ENCODE peak calls at places on chromosome 21, in six cellular contexts. W, B, K, R, T and M are unnamed samples.

GRCh38 chr21:44759628-44760285 is 41.9 kb downstream of the UBE2G2 start:
- DNase-seq in W (no peak), B (no peak), K (no peak), R (no peak), T (no peak), M (no peak)

GRCh38 chr21:35428489-35428888 is 379.4 kb upstream of the RUNX1 start:
- DNase-seq in W (no peak), B (no peak), K (peak), R (no peak), T (peak), M (no peak)

GRCh38 chr21:36145259-36145658 is 10.4 kb downstream of the CBR3 start:
- DNase-seq in W (no peak), B (no peak), K (no peak), R (no peak), T (no peak), M (no peak)

GRCh38 chr21:31545036-31545435 is 114.5 kb upstream of the SOD1 start:
- DNase-seq in W (no peak), B (no peak), K (no peak), R (no peak), T (no peak), M (no peak)

GRCh38 chr21:36776981-36777617 is 78.2 kb downstream of the SIM2 start:
- DNase-seq in W (no peak), B (no peak), K (no peak), R (no peak), T (no peak), M (no peak)

GRCh38 chr21:38831526-38832467 is 26.1 kb downstream of the ETS2 start:
- DNase-seq in W (peak), B (no peak), K (no peak), R (no peak), T (peak), M (peak)

GRCh38 chr21:20004353-20004752 is 993.9 kb upstream of the NCAM2 start:
- DNase-seq in W (no peak), B (no peak), K (no peak), R (no peak), T (no peak), M (no peak)

GRCh38 chr21:46266946-46267345 is 18.5 kb downstream of the MCM3AP start:
- DNase-seq in W (no peak), B (no peak), K (no peak), R (no peak), T (no peak), M (no peak)

GRCh38 chr21:36881223-36881622 is 85.2 kb downstream of the HLCS start:
- DNase-seq in W (no peak), B (no peak), K (no peak), R (no peak), T (no peak), M (no peak)